ENCODE peak calls at places on chromosomes 12 and 14, in nine cellular contexts. B, D, I, L, P, M, X, E and C are unnamed samples.

GRCh38 chr14:86712176-86712575 is 1182.2 kb downstream of the FLRT2 start:
- DNase-seq in L (no peak), E (no peak), M (no peak), D (no peak), I (no peak), B (no peak), P (no peak), X (no peak), C (no peak)

GRCh38 chr14:31122098-31122611 is 85.4 kb downstream of the HECTD1 start:
- DNase-seq in I (no peak), D (no peak), B (no peak), M (peak; percentile 20), L (no peak), P (no peak), X (no peak), E (peak; percentile 26), C (no peak)

GRCh38 chr12:92871121-92871520 is 58.0 kb downstream of the EEA1 start:
- DNase-seq in X (no peak), E (peak; percentile 13), B (no peak), L (no peak), I (no peak), M (no peak), D (no peak), P (no peak), C (no peak)

GRCh38 chr12:120181991-120182631 is 12.4 kb downstream of the GCN1 start:
- DNase-seq in P (no peak), E (peak; percentile 81), D (no peak), M (peak; percentile 95), I (no peak), L (no peak), B (no peak), X (no peak), C (peak; percentile 19)

GRCh38 chr14:75279153-75279738 is 618 bp downstream of the FOS start:
- DNase-seq in X (peak; percentile 46), D (no peak), L (peak; percentile 36), M (peak; percentile 42), I (no peak), E (peak; percentile 83), P (no peak), B (peak; percentile 61), C (peak; percentile 57)

GRCh38 chr12:16599081-16599480 is 6.9 kb downstream of the LMO3 start:
- DNase-seq in E (no peak), M (no peak), X (no peak), L (no peak), I (no peak), B (no peak), D (no peak), P (no peak), C (no peak)

GRCh38 chr14:51653096-51653814 is 1.5 kb downstream of the FRMD6 start:
- DNase-seq in I (peak; percentile 9), P (peak; percentile 48), B (peak; percentile 53), L (peak; percentile 6), M (peak; percentile 57), X (peak; percentile 67), D (no peak), E (peak; percentile 78), C (peak; percentile 47)

GRCh38 chr12:51382173-51382572 is 9.0 kb downstream of the GALNT6 start:
- DNase-seq in B (no peak), X (no peak), I (no peak), M (no peak), L (no peak), P (no peak), D (no peak), E (no peak), C (no peak)

GRCh38 chr12:120739821-120740613 is 14.4 kb downstream of the ACADS start:
- DNase-seq in L (no peak), E (no peak), B (peak; percentile 19), X (no peak), P (no peak), D (no peak), I (no peak), M (no peak), C (no peak)

GRCh38 chr12:89135976-89136634 is 216.2 kb downstream of the DUSP6 start:
- DNase-seq in B (no peak), E (peak; percentile 83), I (no peak), P (no peak), M (peak; percentile 83), X (no peak), D (no peak), L (no peak), C (no peak)

GRCh38 chr12:113900711-113901110 is 65.4 kb downstream of the RBM19 start:
- DNase-seq in M (no peak), E (no peak), P (no peak), B (no peak), X (no peak), L (no peak), I (no peak), D (no peak), C (no peak)

GRCh38 chr14:96816281-96816680 is 19.1 kb downstream of the VRK1 start:
- DNase-seq in L (no peak), M (no peak), P (no peak), D (no peak), E (no peak), I (no peak), B (no peak), X (no peak), C (no peak)

GRCh38 chr14:96821501-96821900 is 24.3 kb downstream of the VRK1 start:
- DNase-seq in E (no peak), D (no peak), L (no peak), P (no peak), B (no peak), I (no peak), M (peak; percentile 94), X (no peak), C (no peak)

GRCh38 chr14:96811985-96812667 is 14.9 kb downstream of the VRK1 start:
- DNase-seq in B (no peak), M (no peak), X (no peak), L (no peak), E (no peak), I (no peak), D (no peak), P (no peak), C (no peak)

GRCh38 chr14:96823652-96824051 is 26.5 kb downstream of the VRK1 start:
- DNase-seq in E (no peak), M (no peak), D (no peak), P (no peak), L (no peak), B (no peak), X (no peak), I (no peak), C (no peak)

GRCh38 chr14:96817750-96818666 is 20.8 kb downstream of the VRK1 start:
- DNase-seq in E (no peak), B (no peak), P (no peak), I (no peak), L (no peak), D (no peak), X (no peak), M (no peak), C (no peak)
- H4K20me1 ChIP-seq in E (no peaks in the 10 kb centered on the region), B (peaks cover 42% of the 10 kb centered on the region), P (peaks cover 15% of the 10 kb centered on the region), I (no peaks in the 10 kb centered on the region), L (no peaks in the 10 kb centered on the region), D (no peaks in the 10 kb centered on the region), X (peaks cover 57% of the 10 kb centered on the region), M (no peaks in the 10 kb centered on the region), C (no peaks in the 10 kb centered on the region)

DNA sequence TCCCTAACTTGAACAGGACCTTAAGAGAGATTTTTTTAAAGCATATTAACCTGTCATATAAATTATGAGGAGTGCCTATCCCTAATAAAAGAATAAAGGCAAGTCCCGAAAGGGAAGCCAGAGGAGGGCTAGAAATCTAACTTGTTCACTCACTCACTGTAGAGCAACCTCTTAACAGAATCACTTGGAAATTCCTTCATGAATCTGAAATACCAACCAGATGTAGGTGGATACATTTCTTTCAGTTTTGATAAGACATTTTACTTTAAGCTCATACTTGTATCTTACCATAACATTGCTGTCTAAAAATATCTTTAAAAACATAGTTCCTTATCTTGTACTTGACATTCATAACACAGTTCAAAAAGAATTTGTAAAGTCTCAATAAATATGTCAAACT is 25.7 kb downstream of the NTN4 start:
- DNase-seq in B (no peak), X (no peak), M (no peak), I (no peak), L (no peak), P (no peak), E (no peak), D (no peak), C (no peak)
- H2AFZ ChIP-seq in B (no peak overlapping the region), X (no peak overlapping the region), M (no peak overlapping the region), I (no peak overlapping the region), L (no peak overlapping the region), P (no peak overlapping the region), E (no peak overlapping the region), D (no peak overlapping the region), C (no peak overlapping the region)

GRCh38 chr12:125065021-125065752 is at the start of gene AACS:
- DNase-seq in B (peak; percentile 94), I (peak; percentile 63), X (peak; percentile 90), P (peak; percentile 83), D (peak; percentile 93), E (peak; percentile 88), L (peak; percentile 96), M (peak; percentile 75), C (peak; percentile 92)

GRCh38 chr12:125068391-125068790 is 3.2 kb downstream of the AACS start:
- DNase-seq in X (no peak), P (no peak), D (no peak), E (no peak), I (no peak), M (no peak), B (no peak), L (no peak), C (no peak)

GRCh38 chr12:125065753-125066570 is 727 bp downstream of the AACS start:
- DNase-seq in M (no peak), E (peak; percentile 27), P (no peak), I (no peak), D (no peak), B (no peak), X (no peak), L (no peak), C (no peak)

GRCh38 chr12:125061229-125061628 is 4.0 kb upstream of the AACS start:
- DNase-seq in X (no peak), L (no peak), P (no peak), B (no peak), E (no peak), M (no peak), I (no peak), D (no peak), C (no peak)

DNA sequence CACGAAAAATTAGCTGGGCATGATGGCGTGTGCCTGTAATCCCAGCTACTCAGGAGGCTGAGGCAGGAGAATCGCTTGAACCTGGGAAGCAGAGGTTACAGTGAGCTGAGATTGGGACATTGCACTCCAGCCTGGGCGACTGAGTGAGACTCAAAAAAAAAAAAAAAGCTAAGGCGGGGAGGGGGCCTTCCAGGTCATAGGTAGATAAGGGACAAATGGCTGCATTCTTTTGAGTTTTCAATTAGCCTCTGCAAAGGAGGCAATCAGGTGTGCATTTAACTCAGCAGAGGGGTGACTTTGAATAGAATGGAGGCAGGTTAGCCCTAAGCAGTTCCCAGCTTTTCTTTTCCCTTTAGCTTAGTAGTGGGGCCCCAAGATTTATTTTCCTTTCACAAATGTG is 743 bp upstream of the AACS start:
- DNase-seq in M (no peak), X (peak; percentile 64), I (no peak), P (no peak), D (no peak), B (no peak), L (no peak), E (no peak), C (no peak)
- H3K4me1 ChIP-seq in M (peaks cover 15% of the 10 kb centered on the region), X (peaks cover 40% of the 10 kb centered on the region), I (no peaks in the 10 kb centered on the region), P (peaks cover 3% of the 10 kb centered on the region), D (peaks cover 10% of the 10 kb centered on the region), B (peaks cover 8% of the 10 kb centered on the region), L (peaks cover 15% of the 10 kb centered on the region), E (peaks cover 17% of the 10 kb centered on the region), C (peaks cover 4% of the 10 kb centered on the region)

GRCh38 chr12:110538869-110539622 is 36.9 kb downstream of the RAD9B start:
- DNase-seq in M (no peak), I (no peak), B (no peak), X (no peak), L (no peak), D (no peak), E (no peak), P (no peak), C (no peak)
- H4K20me1 ChIP-seq in M (no peaks in the 10 kb centered on the region), I (no peaks in the 10 kb centered on the region), B (peaks cover 8% of the 10 kb centered on the region), X (peaks cover 10% of the 10 kb centered on the region), L (no peaks in the 10 kb centered on the region), D (no peaks in the 10 kb centered on the region), E (peaks cover 5% of the 10 kb centered on the region), P (no peaks in the 10 kb centered on the region), C (no peaks in the 10 kb centered on the region)